ENCODE peak calls at places on chromosome 21, in six cellular contexts. L is AG04450, A is left ventricle myocardium inferior, P is testis, W is bronchial epithelial cell, K is GM12878. V is an unnamed sample.

GRCh38 chr21:32712043-32712442 is 15.8 kb downstream of the SYNJ1 start:
- DNase-seq in W (no peak), A (no peak), L (no peak), K (peak), P (no peak), V (no peak)

GRCh38 chr21:32958288-32958992 is 67.3 kb upstream of the OLIG2 start:
- DNase-seq in P (no peak), W (peak), K (no peak), L (no peak), A (no peak), V (no peak)

GRCh38 chr21:38806942-38807284 is 1.2 kb downstream of the ETS2 start:
- DNase-seq in P (no peak), L (no peak), A (no peak), K (no peak), W (no peak), V (no peak)

GRCh38 chr21:42118901-42119300 is 47.8 kb downstream of the UMODL1 start:
- DNase-seq in A (no peak), P (no peak), W (no peak), L (no peak), K (no peak), V (no peak)

GRCh38 chr21:36630485-36631206 is 68.3 kb upstream of the SIM2 start:
- DNase-seq in A (peak), W (peak), K (no peak), L (no peak), P (peak), V (peak)

GRCh38 chr21:38272215-38272614 is 15.4 kb downstream of the KCNJ15 start:
- DNase-seq in W (peak), A (no peak), P (no peak), K (no peak), L (no peak), V (no peak)

GRCh38 chr21:46035809-46036695 is 54.5 kb downstream of the COL6A1 start:
- DNase-seq in A (peak), W (no peak), K (no peak), L (peak), P (no peak), V (peak)

GRCh38 chr21:25734654-25735220 is at the start of the genes ATP5PF and GABPA:
- DNase-seq in K (peak), W (peak), P (peak), A (peak), L (peak), V (peak)

GRCh38 chr21:43322805-43323204 is 104.1 kb downstream of the SIK1 start:
- DNase-seq in A (no peak), W (no peak), L (no peak), P (peak), K (no peak), V (no peak)

GRCh38 chr21:34235514-34235913 is 128.3 kb upstream of the KCNE2 start:
- DNase-seq in P (no peak), K (no peak), L (no peak), A (no peak), W (no peak), V (no peak)

GRCh38 chr21:26385721-26386120 is 187.4 kb downstream of the CYYR1 start:
- DNase-seq in L (no peak), K (no peak), P (no peak), A (no peak), W (peak), V (peak)

GRCh38 chr21:43331962-43332458 is 94.9 kb downstream of the SIK1 start:
- DNase-seq in L (peak), A (no peak), K (no peak), W (peak), P (peak), V (peak)

GRCh38 chr21:17387030-17387617 is 125.7 kb upstream of the CXADR start:
- DNase-seq in L (peak), A (no peak), W (peak), K (peak), P (peak), V (peak)

GRCh38 chr21:38903578-38904193 is 98.0 kb downstream of the ETS2 start:
- DNase-seq in P (no peak), A (no peak), L (no peak), W (peak), K (no peak), V (no peak)

GRCh38 chr21:38639782-38640750 is 141.8 kb upstream of the ERG start:
- DNase-seq in L (no peak), K (no peak), W (no peak), A (no peak), P (no peak), V (no peak)

GRCh38 chr21:36550761-36551160 is 70.8 kb upstream of the CLDN14 start:
- DNase-seq in K (no peak), P (no peak), W (no peak), L (no peak), A (no peak), V (no peak)

GRCh38 chr21:36422279-36423098 is 37.3 kb downstream of the CHAF1B start:
- DNase-seq in P (peak), A (peak), K (no peak), L (peak), W (peak), V (peak)

GRCh38 chr21:33373451-33373850 is 29.8 kb upstream of the IFNGR2 start:
- DNase-seq in P (no peak), L (no peak), A (no peak), W (peak), K (no peak), V (no peak)

GRCh38 chr21:25513810-25514209 is 93.5 kb downstream of the MRPL39 start:
- DNase-seq in P (no peak), L (no peak), K (no peak), A (no peak), W (no peak), V (no peak)

GRCh38 chr21:17673261-17674020 is 60.7 kb upstream of the BTG3 start:
- DNase-seq in P (peak), L (no peak), W (peak), A (no peak), K (no peak), V (no peak)

GRCh38 chr21:26379561-26379960 is 193.5 kb downstream of the CYYR1 start:
- DNase-seq in P (no peak), L (no peak), A (no peak), W (no peak), K (no peak), V (no peak)

GRCh38 chr21:42027804-42028753 is 17.9 kb upstream of the ZBTB21 start:
- DNase-seq in P (no peak), L (no peak), W (no peak), K (no peak), A (no peak), V (no peak)

GRCh38 chr21:27807596-27807995 is 840.7 kb upstream of the ADAMTS5 start:
- DNase-seq in A (no peak), L (no peak), K (no peak), P (no peak), W (no peak), V (no peak)

GRCh38 chr21:45542667-45543370 is 579 bp upstream of the SLC19A1 start:
- DNase-seq in A (peak), K (no peak), P (peak), W (no peak), L (no peak), V (no peak)

DNA sequence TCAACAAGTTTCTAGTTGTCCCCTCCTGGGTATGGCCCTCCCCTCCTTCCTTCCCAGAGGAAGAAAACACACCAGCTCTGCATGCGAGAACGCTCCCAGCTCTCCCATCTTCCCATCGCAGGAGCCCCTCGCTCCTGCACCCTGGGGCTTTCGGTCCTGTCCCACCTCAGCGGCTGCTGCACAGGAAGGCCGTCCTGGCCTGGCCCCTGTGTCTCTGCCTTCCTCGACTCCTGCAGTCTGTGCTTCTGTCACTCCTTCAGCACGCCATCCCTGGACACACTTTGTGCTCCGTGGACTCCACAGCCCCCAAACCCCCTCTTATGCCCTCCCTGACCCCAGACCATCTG is 23.2 kb downstream of the KRTAP10-1 start:
- DNase-seq in W (no peak), A (no peak), L (no peak), P (no peak), K (no peak), V (no peak)
- H3K4me3 ChIP-seq in W (no peak), A (no peak), L (no peak), P (no peak), K (no peak), V (no peak)

GRCh38 chr21:16307256-16307655 is 577.5 kb downstream of the USP25 start:
- DNase-seq in K (no peak), A (no peak), W (no peak), P (no peak), L (no peak), V (no peak)
- H3K4me3 ChIP-seq in K (no peak), A (peak), W (no peak), P (no peak), L (no peak), V (no peak)

DNA sequence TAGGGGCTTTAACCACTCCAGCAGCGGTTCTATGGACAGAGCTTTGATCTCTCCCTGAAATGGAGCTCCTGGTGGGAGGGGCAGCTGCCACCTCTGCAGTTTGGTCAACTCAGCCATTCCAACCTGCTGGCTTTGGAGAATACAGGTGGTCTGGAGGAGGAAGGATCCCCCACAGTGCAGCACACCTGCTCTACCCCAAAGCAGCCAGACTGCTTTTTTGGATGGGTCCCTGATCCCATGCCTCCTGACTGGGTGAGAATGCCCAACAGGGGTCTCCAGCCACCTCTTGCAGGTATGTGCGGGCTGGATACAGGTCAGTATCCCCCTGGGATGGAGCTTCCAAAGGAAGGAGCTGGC is 53.9 kb downstream of the TPTE start:
- DNase-seq in P (no peak), K (no peak), A (no peak), W (no peak), L (no peak), V (no peak)
- H3K4me3 ChIP-seq in P (no peak), K (no peak), A (no peak), W (no peak), L (no peak), V (no peak)

DNA sequence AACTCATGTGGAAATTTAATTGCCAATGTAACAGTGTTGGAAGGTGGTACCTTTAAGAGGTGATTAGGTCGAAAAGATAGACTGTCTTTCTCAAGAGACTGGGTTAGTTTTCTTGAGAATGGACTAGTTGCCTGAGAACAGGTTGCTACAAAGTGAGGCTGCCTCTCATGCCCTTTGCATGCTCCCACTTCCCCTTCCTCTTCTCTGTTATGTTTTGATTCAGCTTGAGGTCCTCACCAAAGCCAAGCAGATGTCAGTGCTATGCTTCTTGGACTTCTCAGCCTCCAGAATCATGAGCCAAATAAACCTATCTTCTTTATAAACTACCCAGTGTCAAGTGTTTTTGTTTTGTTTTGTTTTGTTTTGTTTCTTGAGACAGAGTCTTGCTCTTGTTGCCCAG is 187.0 kb upstream of the RUNX1 start:
- DNase-seq in L (no peak), K (peak), P (no peak), A (no peak), W (no peak), V (no peak)
- H3K4me3 ChIP-seq in L (no peak), K (no peak), P (no peak), A (no peak), W (no peak), V (no peak)